ENCODE peak calls at places on chromosomes 1 and 21, in nine cellular contexts. T is AG04449, Z is right atrium auricular region, L is kidney, J is fibroblast of lung, N is progenitor cell of endocrine pancreas, E is breast epithelium, O is esophagus squamous epithelium, H is PC-3. S is an unnamed sample.

GRCh38 chr1:152398812-152399698 is 15.0 kb downstream of the CRNN start:
- DNase-seq in E (no peak), H (peak; percentile 54), J (peak; percentile 6), O (no peak), T (no peak), N (no peak), L (no peak), Z (no peak), S (peak; percentile 73)

GRCh38 chr1:232901255-232901654 is 49.2 kb upstream of the NTPCR start:
- DNase-seq in H (no peak), L (no peak), E (no peak), N (no peak), Z (no peak), O (no peak), T (no peak), J (no peak), S (no peak)

GRCh38 chr21:43645414-43645891 is 13.8 kb downstream of the HSF2BP start:
- DNase-seq in H (peak; percentile 88), O (no peak), Z (peak; percentile 92), J (peak; percentile 78), E (peak; percentile 60), T (peak; percentile 45), N (no peak), L (no peak), S (peak; percentile 88)

GRCh38 chr1:116769994-116770393 is 15.8 kb downstream of the CD2 start:
- DNase-seq in Z (no peak), J (no peak), O (no peak), T (no peak), L (no peak), H (no peak), N (no peak), E (no peak), S (no peak)

GRCh38 chr1:31809698-31810097 is 6.1 kb downstream of the SPOCD1 start:
- DNase-seq in E (no peak), T (no peak), O (no peak), H (no peak), N (no peak), J (no peak), Z (no peak), L (peak; percentile 16), S (no peak)

GRCh38 chr1:234583755-234584430 is 26.1 kb downstream of the IRF2BP2 start:
- DNase-seq in T (no peak), O (no peak), H (no peak), Z (peak; percentile 61), N (no peak), E (no peak), L (no peak), J (no peak), S (no peak)

GRCh38 chr1:54125671-54126070 is 27.1 kb downstream of the CDCP2 start:
- DNase-seq in J (no peak), Z (no peak), H (peak; percentile 21), E (no peak), L (no peak), T (no peak), N (no peak), O (no peak), S (peak; percentile 36)

GRCh38 chr1:175744833-175745232 is 1.4 kb upstream of the TNR start:
- DNase-seq in O (no peak), Z (no peak), T (no peak), L (no peak), J (no peak), H (peak; percentile 2), N (no peak), E (no peak), S (no peak)

GRCh38 chr1:187275346-187275745 is 446.6 kb downstream of the PLA2G4A start:
- DNase-seq in E (no peak), L (no peak), N (no peak), J (no peak), O (no peak), Z (no peak), H (no peak), T (no peak), S (no peak)

GRCh38 chr1:25554886-25555752 is 11.7 kb downstream of the LDLRAP1 start:
- DNase-seq in O (no peak), L (no peak), N (no peak), H (no peak), E (no peak), Z (no peak), J (peak; percentile 24), T (no peak), S (no peak)

GRCh38 chr21:33070921-33071877 is 1.3 kb downstream of the OLIG1 start:
- DNase-seq in T (no peak), N (no peak), E (no peak), H (no peak), Z (no peak), L (no peak), O (no peak), J (peak; percentile 8), S (no peak)

GRCh38 chr1:229535226-229535625 is 23.3 kb downstream of the ABCB10 start:
- DNase-seq in N (no peak), T (no peak), E (no peak), L (no peak), Z (no peak), J (no peak), O (no peak), H (no peak), S (no peak)

GRCh38 chr21:42156690-42157605 is 62.0 kb upstream of the ABCG1 start:
- DNase-seq in N (no peak), O (no peak), Z (no peak), E (peak; percentile 69), H (no peak), L (peak; percentile 54), T (no peak), J (no peak), S (peak; percentile 54)

GRCh38 chr21:16047857-16048256 is 318.1 kb downstream of the USP25 start:
- DNase-seq in H (no peak), T (peak; percentile 54), J (peak; percentile 37), Z (no peak), O (no peak), L (no peak), N (no peak), E (no peak), S (no peak)

GRCh38 chr1:7225711-7226505 is 440.7 kb downstream of the CAMTA1 start:
- DNase-seq in O (no peak), L (no peak), Z (no peak), T (no peak), E (no peak), J (no peak), H (no peak), N (no peak), S (no peak)

GRCh38 chr1:30668546-30669327 is 54.6 kb downstream of the MATN1 start:
- DNase-seq in H (no peak), N (no peak), Z (no peak), O (no peak), J (peak; percentile 14), E (no peak), T (no peak), L (peak; percentile 43), S (no peak)

GRCh38 chr1:68165665-68166064 is 66.7 kb downstream of the WLS start:
- DNase-seq in L (no peak), E (no peak), J (no peak), N (no peak), O (no peak), T (no peak), Z (no peak), H (no peak), S (no peak)

GRCh38 chr1:191608367-191608766 is 549.9 kb upstream of the RGS18 start:
- DNase-seq in N (no peak), L (no peak), O (no peak), T (no peak), H (peak; percentile 44), Z (no peak), J (peak; percentile 2), E (no peak), S (peak; percentile 91)

GRCh38 chr1:58699011-58699762 is 675 bp downstream of the MYSM1 start:
- DNase-seq in T (no peak), L (no peak), J (peak; percentile 12), H (peak; percentile 13), N (no peak), Z (no peak), E (no peak), O (no peak), S (peak; percentile 34)

GRCh38 chr1:236403905-236404696 is 10.0 kb downstream of the EDARADD start:
- DNase-seq in H (no peak), Z (no peak), N (no peak), O (no peak), J (no peak), E (no peak), L (no peak), T (no peak), S (no peak)
- TF ChIP-seq CTCF in H (no peak), Z (no peak), N (no peak), O (no peak), J (no peak), E (no peak), L (no peak), T (no peak), S (no peak)

GRCh38 chr1:92736395-92736794 is 48.5 kb downstream of the EVI5 start:
- DNase-seq in T (no peak), E (no peak), L (no peak), H (peak; percentile 37), Z (no peak), N (no peak), J (no peak), O (no peak), S (peak; percentile 23)
- TF ChIP-seq CTCF in T (no peak), E (no peak), L (no peak), H (peak; percentile 64), Z (peak; percentile 32), N (no peak), J (peak; percentile 4), O (no peak), S (no peak)

GRCh38 chr1:15885701-15886612 is 38.5 kb downstream of the SPEN start:
- DNase-seq in H (peak; percentile 81), N (peak; percentile 78), Z (peak; percentile 99), T (peak; percentile 59), J (peak; percentile 89), O (peak; percentile 68), E (peak; percentile 98), L (peak; percentile 99), S (peak; percentile 94)
- TF ChIP-seq CTCF in H (peak; percentile 41), N (no peak), Z (peak; percentile 13), T (peak; percentile 14), J (peak; percentile 28), O (no peak), E (no peak), L (no peak), S (peak; percentile 33)

GRCh38 chr1:244970236-244970652 is 105.9 kb upstream of the HNRNPU start:
- DNase-seq in J (peak; percentile 67), L (peak; percentile 94), E (peak; percentile 69), T (no peak), O (peak; percentile 41), H (peak; percentile 65), N (peak; percentile 67), Z (no peak), S (peak; percentile 93)

GRCh38 chr1:244971524-244972216 is 107.3 kb upstream of the HNRNPU start:
- DNase-seq in J (no peak), N (no peak), E (no peak), Z (no peak), O (no peak), L (no peak), T (no peak), H (no peak), S (no peak)

GRCh38 chr1:244969355-244970235 is 105.3 kb upstream of the HNRNPU start:
- DNase-seq in J (peak; percentile 83), T (no peak), E (peak; percentile 78), O (peak; percentile 33), H (peak; percentile 84), L (peak; percentile 94), Z (peak; percentile 85), N (no peak), S (peak; percentile 95)

GRCh38 chr1:244968431-244968830 is 104.1 kb upstream of the HNRNPU start:
- DNase-seq in L (peak; percentile 70), Z (no peak), O (no peak), N (no peak), T (no peak), E (no peak), H (no peak), J (no peak), S (no peak)

GRCh38 chr1:244970661-244971523 is 106.5 kb upstream of the HNRNPU start:
- DNase-seq in Z (peak; percentile 91), O (peak; percentile 85), J (peak; percentile 96), H (peak; percentile 96), L (peak; percentile 98), T (peak; percentile 71), N (peak; percentile 91), E (peak; percentile 93), S (peak; percentile 100)
- TF ChIP-seq CTCF in Z (peak; percentile 63), O (peak; percentile 51), J (peak; percentile 36), H (peak; percentile 65), L (peak; percentile 45), T (peak; percentile 81), N (peak; percentile 63), E (peak; percentile 56), S (peak; percentile 85)